ENCODE peak calls at places on chromosomes 16 and 17, in nine cellular contexts. N is H7; P is A172; D is head of caudate nucleus; F is NCI-H1105; Q is activated T-cell treated with anti-CD3 and anti-CD28 coated beads, Interleukin-2, amount 50 U/mL, for 72 hours; A is aorta; G is left cardiac atrium; U is HEK293T. S is an unnamed sample.

GRCh38 chr17:44850612-44851011 is 2.9 kb downstream of the HIGD1B start:
- DNase-seq in N (no peak), P (no peak), D (no peak), F (no peak), Q (no peak), A (no peak), G (peak), U (no peak), S (no peak)

GRCh38 chr17:66494023-66494803 is 191.8 kb downstream of the PRKCA start:
- DNase-seq in N (no peak), P (peak), D (no peak), F (no peak), Q (no peak), A (no peak), G (no peak), U (no peak), S (peak)

GRCh38 chr16:11424118-11424460 is 78.8 kb downstream of the RMI2 start:
- DNase-seq in N (peak), P (no peak), D (no peak), F (no peak), Q (no peak), A (no peak), G (no peak), U (no peak), S (no peak)

GRCh38 chr17:5422505-5422904 is 2.5 kb downstream of the RPAIN start:
- DNase-seq in N (no peak), P (peak), D (no peak), F (no peak), Q (no peak), A (no peak), G (no peak), U (no peak), S (no peak)

GRCh38 chr16:50457423-50457822 is 88.6 kb upstream of the BRD7 start:
- DNase-seq in N (no peak), P (peak), D (no peak), F (no peak), Q (no peak), A (no peak), G (no peak), U (no peak), S (no peak)

GRCh38 chr16:85707528-85708095 is 18.9 kb upstream of the GINS2 start:
- DNase-seq in N (no peak), P (no peak), D (no peak), F (no peak), Q (no peak), A (no peak), G (no peak), U (no peak), S (no peak)

GRCh38 chr17:1487939-1488825 is 4.3 kb downstream of the MYO1C start:
- DNase-seq in N (peak), P (peak), D (peak), F (no peak), Q (peak), A (peak), G (peak), U (peak), S (peak)

GRCh38 chr17:63125987-63126386 is 160.0 kb downstream of the TANC2 start:
- DNase-seq in N (no peak), P (no peak), D (no peak), F (no peak), Q (no peak), A (no peak), G (no peak), U (no peak), S (no peak)

GRCh38 chr16:78102865-78103264 is 3.4 kb downstream of the WWOX start:
- DNase-seq in N (no peak), P (no peak), D (peak), F (no peak), Q (no peak), A (peak), G (no peak), U (no peak), S (no peak)

S was measured in K562.